ENCODE peak calls at places on chromosomes 6 and 20, in six cellular contexts. Z, E, H, K, P and R are unnamed samples.

GRCh38 chr6:131989036-131989435 is 37.9 kb upstream of the CCN2 start:
- DNase-seq in Z (no peak), E (no peak), H (no peak), K (no peak), P (no peak), R (no peak)

GRCh38 chr6:90079555-90080490 is 185.6 kb downstream of the GJA10 start:
- DNase-seq in Z (no peak), E (no peak), H (no peak), K (no peak), P (no peak), R (no peak)

GRCh38 chr20:62065669-62066338 is at the start of gene TAF4:
- DNase-seq in Z (peak), E (peak), H (peak), K (peak), P (peak), R (peak)

GRCh38 chr6:38508894-38509293 is 130.8 kb downstream of the BTBD9 start:
- DNase-seq in Z (peak), E (no peak), H (peak), K (no peak), P (peak), R (no peak)

GRCh38 chr6:76275746-76276145 is 203.3 kb upstream of the IMPG1 start:
- DNase-seq in Z (no peak), E (no peak), H (no peak), K (no peak), P (no peak), R (peak)

GRCh38 chr6:41783106-41783780 is 2.7 kb downstream of the PRICKLE4 start:
- DNase-seq in Z (no peak), E (no peak), H (no peak), K (no peak), P (no peak), R (no peak)

GRCh38 chr20:16864958-16865357 is 116.8 kb downstream of the OTOR start:
- DNase-seq in Z (no peak), E (no peak), H (no peak), K (no peak), P (no peak), R (no peak)

GRCh38 chr6:107805504-107805903 is 18.6 kb downstream of the SCML4 start:
- DNase-seq in Z (no peak), E (no peak), H (no peak), K (no peak), P (no peak), R (no peak)

GRCh38 chr6:103783344-103783743 is 1076.4 kb downstream of the HACE1 start:
- DNase-seq in Z (no peak), E (no peak), H (no peak), K (no peak), P (no peak), R (peak)

GRCh38 chr20:1327827-1328679 is 886 bp downstream of the SDCBP2 start:
- DNase-seq in Z (no peak), E (peak), H (no peak), K (no peak), P (no peak), R (no peak)

GRCh38 chr6:25175216-25175615 is 104.0 kb upstream of the CARMIL1 start:
- DNase-seq in Z (no peak), E (no peak), H (no peak), K (peak), P (no peak), R (no peak)

GRCh38 chr20:17343631-17344447 is 117.0 kb downstream of the PCSK2 start:
- DNase-seq in Z (peak), E (no peak), H (peak), K (no peak), P (peak), R (no peak)

GRCh38 chr6:63964347-63964746 is 328.7 kb downstream of the PHF3 start:
- DNase-seq in Z (no peak), E (no peak), H (no peak), K (no peak), P (no peak), R (no peak)

GRCh38 chr6:89434954-89435353 is 2.0 kb downstream of the ANKRD6 start:
- DNase-seq in Z (no peak), E (no peak), H (no peak), K (peak), P (no peak), R (peak)

GRCh38 chr6:22737331-22737730 is 168.0 kb downstream of the HDGFL1 start:
- DNase-seq in Z (peak), E (no peak), H (peak), K (peak), P (peak), R (peak)

GRCh38 chr6:147538821-147539220 is 30.3 kb downstream of the SAMD5 start:
- DNase-seq in Z (no peak), E (no peak), H (no peak), K (no peak), P (no peak), R (no peak)

GRCh38 chr6:53854843-53855567 is 60.2 kb downstream of the LRRC1 start:
- DNase-seq in Z (no peak), E (no peak), H (no peak), K (peak), P (no peak), R (no peak)

GRCh38 chr6:121691126-121691540 is 255.7 kb downstream of the GJA1 start:
- DNase-seq in Z (peak), E (no peak), H (peak), K (no peak), P (no peak), R (no peak)

GRCh38 chr6:47722178-47722577 is 23.8 kb downstream of the ADGRF4 start:
- DNase-seq in Z (no peak), E (no peak), H (no peak), K (peak), P (no peak), R (no peak)

GRCh38 chr6:47716207-47716606 is 17.8 kb downstream of the ADGRF4 start:
- DNase-seq in Z (no peak), E (no peak), H (no peak), K (no peak), P (no peak), R (no peak)

GRCh38 chr6:47715782-47716181 is 17.4 kb downstream of the ADGRF4 start:
- DNase-seq in Z (no peak), E (no peak), H (no peak), K (no peak), P (no peak), R (no peak)

GRCh38 chr6:47721189-47721588 is 22.8 kb downstream of the ADGRF4 start:
- DNase-seq in Z (no peak), E (no peak), H (no peak), K (no peak), P (no peak), R (no peak)

DNA sequence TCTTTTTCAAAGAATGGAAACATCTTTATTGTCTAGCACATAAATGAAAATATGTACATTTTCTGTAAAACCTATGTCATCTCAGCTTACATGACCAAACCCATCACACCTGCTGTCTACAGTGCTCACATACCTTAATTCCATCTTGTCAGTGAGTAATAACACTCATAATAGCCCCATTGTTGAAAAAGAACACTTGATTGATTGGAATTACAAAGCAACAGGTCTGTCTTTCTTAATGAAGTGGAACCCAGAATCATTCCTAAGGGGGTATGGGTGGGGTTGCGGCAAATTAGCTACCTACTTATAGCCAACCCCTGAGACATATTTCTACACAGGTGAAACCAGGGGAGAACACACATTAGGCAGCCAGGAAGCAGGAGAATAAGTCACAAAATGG is 20.2 kb downstream of the ADGRF4 start:
- DNase-seq in Z (no peak), E (no peak), H (no peak), K (peak), P (no peak), R (no peak)
- H3K4me3 ChIP-seq in Z (no peak), E (no peak), H (no peak), K (no peak), P (no peak), R (no peak)

GRCh38 chr6:44147256-44147655 is 11.4 kb upstream of the CAPN11 start:
- DNase-seq in Z (no peak), E (peak), H (no peak), K (no peak), P (no peak), R (no peak)

GRCh38 chr6:44148306-44148705 is 10.3 kb upstream of the CAPN11 start:
- DNase-seq in Z (no peak), E (no peak), H (no peak), K (no peak), P (no peak), R (no peak)

GRCh38 chr6:44150317-44150917 is 8.2 kb upstream of the CAPN11 start:
- DNase-seq in Z (no peak), E (no peak), H (no peak), K (no peak), P (no peak), R (no peak)

GRCh38 chr6:44151348-44152108 is 7.1 kb upstream of the CAPN11 start:
- DNase-seq in Z (peak), E (peak), H (peak), K (peak), P (peak), R (peak)

DNA sequence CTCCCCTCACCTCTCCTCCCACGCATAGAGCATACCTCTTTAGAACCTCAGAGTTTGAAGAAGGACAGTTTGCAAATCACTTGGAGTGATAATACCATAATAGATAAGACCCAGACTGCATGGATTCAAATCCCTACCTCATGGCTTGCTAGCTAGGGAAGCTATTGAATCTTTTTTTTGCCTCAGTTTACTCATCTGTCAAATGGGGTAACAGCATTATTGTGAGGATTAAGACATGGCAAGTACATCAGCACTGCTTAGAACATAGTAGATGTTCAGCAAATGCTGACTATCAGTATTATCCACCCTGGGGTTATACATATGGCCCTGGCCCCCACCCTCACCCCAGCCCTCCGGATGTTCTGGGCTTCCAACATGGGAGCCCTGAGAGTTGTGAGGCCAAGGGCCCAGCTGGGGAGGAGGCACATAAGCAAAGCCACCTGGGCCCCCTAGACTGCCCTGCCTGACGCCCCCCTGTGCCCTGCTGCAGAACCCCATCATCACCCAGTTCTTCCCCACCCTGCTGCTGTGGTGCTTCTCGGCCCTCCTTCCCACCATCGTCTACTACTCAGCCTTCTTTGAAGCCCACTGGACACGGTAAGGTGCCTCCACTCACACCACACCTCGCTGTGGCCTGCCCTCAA is 9.1 kb upstream of the CAPN11 start:
- DNase-seq in Z (no peak), E (no peak), H (no peak), K (no peak), P (no peak), R (no peak)
- H3K4me3 ChIP-seq in Z (no peak), E (no peak), H (no peak), K (no peak), P (no peak), R (no peak)

DNA sequence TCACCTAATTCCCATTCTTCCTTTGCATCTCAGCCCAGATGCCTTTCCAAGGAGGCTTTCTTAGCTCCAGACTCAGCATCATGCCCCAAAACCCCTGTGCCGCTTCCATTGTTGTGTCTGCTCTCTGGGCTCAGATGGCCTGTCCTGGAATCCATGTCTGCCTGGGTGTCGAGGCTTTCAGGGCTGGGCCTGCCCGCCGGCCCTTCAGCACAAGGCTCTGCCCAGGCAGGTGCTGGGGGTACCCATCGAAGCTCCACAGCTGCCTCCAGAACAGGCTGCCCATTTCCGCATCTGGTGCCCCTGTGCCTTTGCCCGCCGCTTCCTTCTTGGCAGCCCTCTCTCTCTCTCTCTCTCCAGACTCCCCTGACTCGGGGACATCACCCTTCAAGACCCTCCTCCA is 1.2 kb downstream of the CPXM1 start:
- DNase-seq in Z (no peak), E (no peak), H (no peak), K (no peak), P (no peak), R (no peak)
- H3K4me3 ChIP-seq in Z (peak), E (peak), H (no peak), K (no peak), P (no peak), R (peak)

GRCh38 chr6:15401120-15401519 is 155.3 kb downstream of the JARID2 start:
- DNase-seq in Z (no peak), E (no peak), H (no peak), K (no peak), P (no peak), R (no peak)
- H3K4me3 ChIP-seq in Z (peak), E (peak), H (no peak), K (no peak), P (no peak), R (peak)

DNA sequence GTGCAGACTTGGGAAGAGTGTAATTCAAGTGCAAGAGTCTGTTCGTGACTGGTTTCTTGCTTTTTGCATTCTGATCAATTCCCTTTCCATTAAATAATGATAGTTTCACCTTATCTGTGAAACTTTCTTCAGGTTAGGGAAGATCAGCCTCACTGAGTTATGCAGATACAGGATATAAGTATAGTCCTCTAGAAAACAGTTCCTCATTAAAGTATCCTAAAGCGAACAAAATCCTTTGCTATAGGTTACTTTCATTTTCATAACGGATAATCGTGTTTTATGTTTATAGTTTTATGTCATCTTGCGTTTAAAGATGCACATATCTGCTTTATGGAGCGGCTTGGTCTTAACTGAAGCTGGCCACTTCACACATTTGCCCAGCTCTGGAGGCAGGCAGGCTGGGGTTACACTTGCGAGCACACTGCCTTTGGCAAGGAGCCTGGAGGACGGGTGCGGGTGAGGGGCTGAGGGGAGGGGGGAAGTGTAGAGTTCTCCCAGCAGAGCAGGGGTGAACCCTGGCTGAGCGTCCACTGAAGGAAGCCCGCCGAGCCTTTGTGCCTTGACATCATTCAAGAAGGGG is 123.5 kb upstream of the IFNGR1 start:
- DNase-seq in Z (no peak), E (no peak), H (no peak), K (no peak), P (peak), R (no peak)
- H3K4me3 ChIP-seq in Z (peak), E (peak), H (peak), K (no peak), P (peak), R (no peak)

GRCh38 chr6:157954150-157955117 is 27.2 kb upstream of the SYNJ2 start:
- DNase-seq in Z (peak), E (no peak), H (peak), K (peak), P (peak), R (no peak)
- H3K4me3 ChIP-seq in Z (peak), E (no peak), H (peak), K (peak), P (no peak), R (no peak)

GRCh38 chr20:7989379-7989778 is 30.2 kb downstream of the TMX4 start:
- DNase-seq in Z (no peak), E (no peak), H (peak), K (no peak), P (peak), R (no peak)
- H3K4me3 ChIP-seq in Z (no peak), E (no peak), H (no peak), K (no peak), P (no peak), R (no peak)

DNA sequence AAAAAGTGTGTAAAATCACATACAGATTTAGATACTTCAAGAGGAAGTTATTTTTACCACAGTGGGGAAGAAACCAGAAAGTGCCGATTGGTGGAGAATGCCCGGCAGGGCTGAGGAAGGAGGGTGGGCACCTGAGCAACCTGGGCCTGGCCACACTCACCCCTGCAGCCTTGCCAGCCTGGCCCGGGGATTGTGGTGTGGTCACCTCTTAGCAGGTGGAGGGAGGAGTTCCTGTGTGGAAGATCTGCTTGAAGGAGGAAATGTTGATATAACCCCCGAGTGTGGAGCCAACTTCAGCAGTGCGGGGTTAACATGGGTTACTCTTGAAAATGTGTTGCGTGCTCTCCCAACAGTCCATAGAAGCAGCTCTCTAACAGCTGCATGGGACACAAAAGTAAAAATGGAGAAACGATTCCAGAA is 14.7 kb downstream of the UST start:
- DNase-seq in Z (peak), E (peak), H (peak), K (no peak), P (peak), R (no peak)
- H3K4me3 ChIP-seq in Z (peak), E (peak), H (no peak), K (no peak), P (peak), R (no peak)